ENCODE peak calls at places on chromosomes 3 and 15, in five cellular contexts. One of them, this sample, is unnamed.

GRCh38 chr3:126549861-126550487 is 8.8 kb downstream of the C3orf22 start:
- DNase-seq in psoas muscle: no peak
- DNase-seq in colonic mucosa: no peak
- DNase-seq in heart left ventricle: no peak
- DNase-seq in IMR-90: no peak
- DNase-seq in this sample: no peak

GRCh38 chr3:66396161-66396760 is 104.6 kb downstream of the LRIG1 start:
- DNase-seq in psoas muscle: no peak
- DNase-seq in colonic mucosa: no peak
- DNase-seq in heart left ventricle: no peak
- DNase-seq in IMR-90: no peak
- DNase-seq in this sample: no peak

GRCh38 chr15:41336549-41336948 is 3.9 kb downstream of the NUSAP1 start:
- DNase-seq in psoas muscle: no peak
- DNase-seq in colonic mucosa: no peak
- DNase-seq in heart left ventricle: no peak
- DNase-seq in IMR-90: no peak
- DNase-seq in this sample: no peak

GRCh38 chr15:87827126-87827525 is 429.4 kb downstream of the NTRK3 start:
- DNase-seq in psoas muscle: no peak
- DNase-seq in colonic mucosa: no peak
- DNase-seq in heart left ventricle: no peak
- DNase-seq in IMR-90: peak
- DNase-seq in this sample: no peak

GRCh38 chr15:88029696-88030095 is 226.8 kb downstream of the NTRK3 start:
- DNase-seq in psoas muscle: no peak
- DNase-seq in colonic mucosa: no peak
- DNase-seq in heart left ventricle: no peak
- DNase-seq in IMR-90: no peak
- DNase-seq in this sample: no peak

GRCh38 chr3:71307884-71308697 is 275.4 kb downstream of the FOXP1 start:
- DNase-seq in psoas muscle: no peak
- DNase-seq in colonic mucosa: no peak
- DNase-seq in heart left ventricle: no peak
- DNase-seq in IMR-90: peak
- DNase-seq in this sample: no peak

GRCh38 chr3:53753518-53754183 is 92.6 kb downstream of the CHDH start:
- DNase-seq in psoas muscle: no peak
- DNase-seq in colonic mucosa: no peak
- DNase-seq in heart left ventricle: no peak
- DNase-seq in IMR-90: no peak
- DNase-seq in this sample: peak

GRCh38 chr3:97821810-97822775 is at the start of gene CRYBG3:
- DNase-seq in psoas muscle: peak
- DNase-seq in colonic mucosa: peak
- DNase-seq in heart left ventricle: peak
- DNase-seq in IMR-90: peak
- DNase-seq in this sample: peak

GRCh38 chr3:21273256-21273999 is 477.6 kb downstream of the ZNF385D start:
- DNase-seq in psoas muscle: no peak
- DNase-seq in colonic mucosa: no peak
- DNase-seq in heart left ventricle: no peak
- DNase-seq in IMR-90: peak
- DNase-seq in this sample: no peak

GRCh38 chr15:31263751-31264533 is 62.7 kb upstream of the KLF13 start:
- DNase-seq in psoas muscle: peak
- DNase-seq in colonic mucosa: peak
- DNase-seq in heart left ventricle: peak
- DNase-seq in IMR-90: no peak
- DNase-seq in this sample: peak

GRCh38 chr15:41984622-41985021 is 12.3 kb upstream of the EHD4 start:
- DNase-seq in psoas muscle: no peak
- DNase-seq in colonic mucosa: no peak
- DNase-seq in heart left ventricle: no peak
- DNase-seq in IMR-90: no peak
- DNase-seq in this sample: no peak

GRCh38 chr15:70853270-70853854 is 595 bp downstream of the LARP6 start:
- DNase-seq in psoas muscle: peak
- DNase-seq in colonic mucosa: no peak
- DNase-seq in heart left ventricle: peak
- DNase-seq in IMR-90: peak
- DNase-seq in this sample: no peak

GRCh38 chr3:3196148-3196861 is 16.8 kb upstream of the CRBN start:
- DNase-seq in psoas muscle: no peak
- DNase-seq in colonic mucosa: no peak
- DNase-seq in heart left ventricle: no peak
- DNase-seq in IMR-90: no peak
- DNase-seq in this sample: no peak

GRCh38 chr15:35874260-35874905 is 328.4 kb upstream of the DPH6 start:
- DNase-seq in psoas muscle: no peak
- DNase-seq in colonic mucosa: no peak
- DNase-seq in heart left ventricle: no peak
- DNase-seq in IMR-90: peak
- DNase-seq in this sample: no peak

GRCh38 chr3:143794793-143795462 is 53.3 kb downstream of the SLC9A9 start:
- DNase-seq in psoas muscle: no peak
- DNase-seq in colonic mucosa: no peak
- DNase-seq in heart left ventricle: no peak
- DNase-seq in IMR-90: no peak
- DNase-seq in this sample: no peak

GRCh38 chr15:63234479-63234878 is 42.9 kb upstream of the APH1B start:
- DNase-seq in psoas muscle: peak
- DNase-seq in colonic mucosa: peak
- DNase-seq in heart left ventricle: peak
- DNase-seq in IMR-90: peak
- DNase-seq in this sample: no peak

GRCh38 chr3:195106418-195106906 is 164.5 kb downstream of the XXYLT1 start:
- DNase-seq in psoas muscle: peak
- DNase-seq in colonic mucosa: peak
- DNase-seq in heart left ventricle: peak
- DNase-seq in IMR-90: peak
- DNase-seq in this sample: peak

GRCh38 chr3:187522293-187522692 is 147.9 kb downstream of the SST start:
- DNase-seq in psoas muscle: no peak
- DNase-seq in colonic mucosa: no peak
- DNase-seq in heart left ventricle: no peak
- DNase-seq in IMR-90: no peak
- DNase-seq in this sample: no peak

GRCh38 chr15:100043069-100043641 is 298.6 kb downstream of the ADAMTS17 start:
- DNase-seq in psoas muscle: peak
- DNase-seq in colonic mucosa: no peak
- DNase-seq in heart left ventricle: no peak
- DNase-seq in IMR-90: peak
- DNase-seq in this sample: no peak

GRCh38 chr15:74593122-74593521 is 22.5 kb upstream of the CLK3 start:
- DNase-seq in psoas muscle: no peak
- DNase-seq in colonic mucosa: no peak
- DNase-seq in heart left ventricle: no peak
- DNase-seq in IMR-90: no peak
- DNase-seq in this sample: no peak

GRCh38 chr3:188361888-188362287 is 207.9 kb downstream of the LPP start:
- DNase-seq in psoas muscle: no peak
- DNase-seq in colonic mucosa: no peak
- DNase-seq in heart left ventricle: no peak
- DNase-seq in IMR-90: no peak
- DNase-seq in this sample: no peak

GRCh38 chr3:129756871-129757270 is 136.6 kb downstream of the TMCC1 start:
- DNase-seq in psoas muscle: no peak
- DNase-seq in colonic mucosa: no peak
- DNase-seq in heart left ventricle: no peak
- DNase-seq in IMR-90: peak
- DNase-seq in this sample: no peak

GRCh38 chr3:25289663-25290062 is 138.4 kb upstream of the RARB start:
- DNase-seq in psoas muscle: no peak
- DNase-seq in colonic mucosa: no peak
- DNase-seq in heart left ventricle: no peak
- DNase-seq in IMR-90: no peak
- DNase-seq in this sample: no peak

GRCh38 chr15:78671626-78672211 is 30.7 kb upstream of the CHRNB4 start:
- DNase-seq in psoas muscle: no peak
- DNase-seq in colonic mucosa: no peak
- DNase-seq in heart left ventricle: no peak
- DNase-seq in IMR-90: no peak
- DNase-seq in this sample: no peak

GRCh38 chr3:56347219-56347871 is 120.9 kb downstream of the ERC2 start:
- DNase-seq in psoas muscle: no peak
- DNase-seq in colonic mucosa: peak
- DNase-seq in heart left ventricle: no peak
- DNase-seq in IMR-90: no peak
- DNase-seq in this sample: no peak

GRCh38 chr15:39936187-39936586 is 2.3 kb downstream of the EIF2AK4 start:
- DNase-seq in psoas muscle: no peak
- DNase-seq in colonic mucosa: no peak
- DNase-seq in heart left ventricle: no peak
- DNase-seq in IMR-90: peak
- DNase-seq in this sample: no peak

GRCh38 chr3:12579919-12580318 is 23.0 kb downstream of the MKRN2 start:
- DNase-seq in psoas muscle: no peak
- DNase-seq in colonic mucosa: no peak
- DNase-seq in heart left ventricle: no peak
- DNase-seq in IMR-90: peak
- DNase-seq in this sample: no peak

GRCh38 chr3:12585181-12585580 is 28.3 kb downstream of the MKRN2 start:
- DNase-seq in psoas muscle: no peak
- DNase-seq in colonic mucosa: no peak
- DNase-seq in heart left ventricle: no peak
- DNase-seq in IMR-90: no peak
- DNase-seq in this sample: no peak

GRCh38 chr3:12583280-12583679 is 26.4 kb downstream of the MKRN2 start:
- DNase-seq in psoas muscle: no peak
- DNase-seq in colonic mucosa: no peak
- DNase-seq in heart left ventricle: no peak
- DNase-seq in IMR-90: no peak
- DNase-seq in this sample: no peak

GRCh38 chr3:12584091-12584490 is 27.2 kb downstream of the MKRN2 start:
- DNase-seq in psoas muscle: no peak
- DNase-seq in colonic mucosa: no peak
- DNase-seq in heart left ventricle: no peak
- DNase-seq in IMR-90: no peak
- DNase-seq in this sample: no peak

DNA sequence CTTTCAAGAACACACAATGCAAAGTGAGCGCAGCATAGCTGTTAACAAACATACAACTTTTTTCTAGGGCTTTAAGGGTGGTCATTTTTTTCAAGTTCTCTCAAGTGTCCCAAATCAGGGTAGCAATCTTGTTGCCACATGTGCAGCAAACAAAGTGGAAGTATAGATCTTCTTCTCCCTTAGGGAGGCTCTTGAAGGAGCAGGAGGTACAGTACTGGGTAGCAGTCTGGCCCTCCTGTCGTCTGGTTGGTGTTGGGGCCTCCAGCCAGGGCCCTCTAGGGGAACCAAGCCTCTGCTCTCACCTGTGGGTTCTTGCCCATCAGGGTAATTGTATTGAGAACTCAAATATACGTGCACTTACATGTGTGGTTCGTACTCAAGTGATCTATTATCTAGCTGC is 25.8 kb downstream of the MKRN2 start:
- DNase-seq in psoas muscle: no peak
- DNase-seq in colonic mucosa: no peak
- DNase-seq in heart left ventricle: no peak
- DNase-seq in IMR-90: no peak
- DNase-seq in this sample: no peak
- H3K27ac ChIP-seq in psoas muscle: peak
- H3K27ac ChIP-seq in colonic mucosa: no peak
- H3K27ac ChIP-seq in heart left ventricle: no peak
- H3K27ac ChIP-seq in IMR-90: no peak
- H3K27ac ChIP-seq in this sample: no peak

GRCh38 chr3:30895329-30895728 is 868 bp upstream of the GADL1 start:
- DNase-seq in psoas muscle: no peak
- DNase-seq in colonic mucosa: no peak
- DNase-seq in heart left ventricle: no peak
- DNase-seq in IMR-90: no peak
- DNase-seq in this sample: no peak

GRCh38 chr3:30893678-30894325 is 659 bp downstream of the GADL1 start:
- DNase-seq in psoas muscle: no peak
- DNase-seq in colonic mucosa: no peak
- DNase-seq in heart left ventricle: no peak
- DNase-seq in IMR-90: no peak
- DNase-seq in this sample: no peak

GRCh38 chr3:30890907-30891306 is 3.6 kb downstream of the GADL1 start:
- DNase-seq in psoas muscle: no peak
- DNase-seq in colonic mucosa: no peak
- DNase-seq in heart left ventricle: no peak
- DNase-seq in IMR-90: no peak
- DNase-seq in this sample: no peak

GRCh38 chr3:30894521-30895289 is at the start of gene GADL1:
- DNase-seq in psoas muscle: peak
- DNase-seq in colonic mucosa: no peak
- DNase-seq in heart left ventricle: peak
- DNase-seq in IMR-90: peak
- DNase-seq in this sample: no peak
- H3K4me3 ChIP-seq in psoas muscle: peak
- H3K4me3 ChIP-seq in colonic mucosa: peak
- H3K4me3 ChIP-seq in heart left ventricle: peak
- H3K4me3 ChIP-seq in IMR-90: peak
- H3K4me3 ChIP-seq in this sample: peak

DNA sequence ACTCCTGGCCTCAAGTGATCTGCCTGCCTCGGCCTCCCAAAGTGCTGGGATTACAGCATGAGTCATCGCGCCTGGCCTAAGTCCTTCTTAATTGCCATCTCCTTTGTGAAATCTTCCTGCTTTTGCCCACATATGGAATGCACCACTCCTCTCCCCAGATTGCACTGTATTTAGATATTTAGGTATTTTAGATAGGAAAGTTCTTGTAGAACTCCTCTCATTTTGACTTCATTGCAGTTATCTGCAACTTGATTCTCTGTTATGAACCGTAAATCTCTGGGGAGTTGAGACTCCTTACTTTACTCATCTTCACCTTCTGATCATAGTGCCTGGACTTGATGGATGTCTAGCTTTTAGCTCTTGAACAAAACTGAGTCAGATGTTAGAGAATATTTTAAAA is 150.7 kb downstream of the AKAP13 start:
- DNase-seq in psoas muscle: no peak
- DNase-seq in colonic mucosa: no peak
- DNase-seq in heart left ventricle: no peak
- DNase-seq in IMR-90: peak
- DNase-seq in this sample: no peak
- H3K27ac ChIP-seq in psoas muscle: no peak
- H3K27ac ChIP-seq in colonic mucosa: no peak
- H3K27ac ChIP-seq in heart left ventricle: no peak
- H3K27ac ChIP-seq in IMR-90: no peak
- H3K27ac ChIP-seq in this sample: no peak

GRCh38 chr3:27425896-27426565 is 56.8 kb upstream of the NEK10 start:
- DNase-seq in psoas muscle: no peak
- DNase-seq in colonic mucosa: no peak
- DNase-seq in heart left ventricle: no peak
- DNase-seq in IMR-90: no peak
- DNase-seq in this sample: no peak
- H3K4me3 ChIP-seq in psoas muscle: no peak
- H3K4me3 ChIP-seq in colonic mucosa: no peak
- H3K4me3 ChIP-seq in heart left ventricle: no peak
- H3K4me3 ChIP-seq in IMR-90: no peak
- H3K4me3 ChIP-seq in this sample: no peak

This sample was measured in CD4-positive, alpha-beta memory T cell.